ENCODE peak calls at places on chromosomes 6 and 20, in ten cellular contexts. One of them, this sample, is unnamed.
A peak's percentile ranks its signal among the peaks of the same experiment; 100 is the strongest.

GRCh38 chr6:151911401-151911800 is 103.9 kb downstream of the ESR1 start:
- DNase-seq in thoracic aorta: no peak
- DNase-seq in stomach: no peak
- DNase-seq in lower lobe of right lung: no peak
- DNase-seq in neural progenitor cell: no peak
- DNase-seq in uterus: no peak
- DNase-seq in CD8-positive, alpha-beta T cell: no peak
- DNase-seq in ovary: no peak
- DNase-seq in GM23338: no peak
- DNase-seq in pancreas: no peak
- DNase-seq in this sample: no peak

GRCh38 chr6:38164671-38165108 is 345.2 kb downstream of the ZFAND3 start:
- DNase-seq in thoracic aorta: no peak
- DNase-seq in stomach: no peak
- DNase-seq in lower lobe of right lung: no peak
- DNase-seq in neural progenitor cell: no peak
- DNase-seq in uterus: no peak
- DNase-seq in CD8-positive, alpha-beta T cell: no peak
- DNase-seq in ovary: no peak
- DNase-seq in GM23338: no peak
- DNase-seq in pancreas: no peak
- DNase-seq in this sample: no peak

GRCh38 chr6:170243791-170244291 is 47.0 kb downstream of the DLL1 start:
- DNase-seq in thoracic aorta: no peak
- DNase-seq in stomach: no peak
- DNase-seq in lower lobe of right lung: no peak
- DNase-seq in neural progenitor cell: peak; percentile 49
- DNase-seq in uterus: no peak
- DNase-seq in CD8-positive, alpha-beta T cell: no peak
- DNase-seq in ovary: no peak
- DNase-seq in GM23338: no peak
- DNase-seq in pancreas: no peak
- DNase-seq in this sample: peak; percentile 78

GRCh38 chr6:27478706-27479318 is 5.9 kb upstream of the ZNF184 start:
- DNase-seq in thoracic aorta: peak; percentile 79
- DNase-seq in stomach: peak; percentile 88
- DNase-seq in lower lobe of right lung: peak; percentile 89
- DNase-seq in neural progenitor cell: peak; percentile 86
- DNase-seq in uterus: peak; percentile 96
- DNase-seq in CD8-positive, alpha-beta T cell: peak; percentile 80
- DNase-seq in ovary: peak; percentile 93
- DNase-seq in GM23338: peak; percentile 85
- DNase-seq in pancreas: peak; percentile 86
- DNase-seq in this sample: peak; percentile 94

GRCh38 chr6:47631248-47632196 is 66.9 kb upstream of the ADGRF4 start:
- DNase-seq in thoracic aorta: no peak
- DNase-seq in stomach: no peak
- DNase-seq in lower lobe of right lung: no peak
- DNase-seq in neural progenitor cell: peak; percentile 50
- DNase-seq in uterus: no peak
- DNase-seq in CD8-positive, alpha-beta T cell: no peak
- DNase-seq in ovary: no peak
- DNase-seq in GM23338: peak; percentile 85
- DNase-seq in pancreas: no peak
- DNase-seq in this sample: no peak

GRCh38 chr20:53547664-53548239 is 45.9 kb downstream of the ZNF217 start:
- DNase-seq in thoracic aorta: no peak
- DNase-seq in stomach: peak; percentile 33
- DNase-seq in lower lobe of right lung: no peak
- DNase-seq in neural progenitor cell: peak; percentile 77
- DNase-seq in uterus: peak; percentile 33
- DNase-seq in CD8-positive, alpha-beta T cell: no peak
- DNase-seq in ovary: peak; percentile 34
- DNase-seq in GM23338: peak; percentile 90
- DNase-seq in pancreas: no peak
- DNase-seq in this sample: no peak

GRCh38 chr20:24545168-24545567 is 75.7 kb downstream of the SYNDIG1 start:
- DNase-seq in thoracic aorta: no peak
- DNase-seq in stomach: no peak
- DNase-seq in lower lobe of right lung: no peak
- DNase-seq in neural progenitor cell: no peak
- DNase-seq in uterus: no peak
- DNase-seq in CD8-positive, alpha-beta T cell: no peak
- DNase-seq in ovary: no peak
- DNase-seq in GM23338: no peak
- DNase-seq in pancreas: no peak
- DNase-seq in this sample: no peak

GRCh38 chr20:12012241-12013222 is 94.8 kb downstream of the BTBD3 start:
- DNase-seq in thoracic aorta: no peak
- DNase-seq in stomach: peak; percentile 28
- DNase-seq in lower lobe of right lung: no peak
- DNase-seq in neural progenitor cell: peak; percentile 58
- DNase-seq in uterus: no peak
- DNase-seq in CD8-positive, alpha-beta T cell: no peak
- DNase-seq in ovary: no peak
- DNase-seq in GM23338: peak; percentile 85
- DNase-seq in pancreas: peak; percentile 20
- DNase-seq in this sample: no peak

DNA sequence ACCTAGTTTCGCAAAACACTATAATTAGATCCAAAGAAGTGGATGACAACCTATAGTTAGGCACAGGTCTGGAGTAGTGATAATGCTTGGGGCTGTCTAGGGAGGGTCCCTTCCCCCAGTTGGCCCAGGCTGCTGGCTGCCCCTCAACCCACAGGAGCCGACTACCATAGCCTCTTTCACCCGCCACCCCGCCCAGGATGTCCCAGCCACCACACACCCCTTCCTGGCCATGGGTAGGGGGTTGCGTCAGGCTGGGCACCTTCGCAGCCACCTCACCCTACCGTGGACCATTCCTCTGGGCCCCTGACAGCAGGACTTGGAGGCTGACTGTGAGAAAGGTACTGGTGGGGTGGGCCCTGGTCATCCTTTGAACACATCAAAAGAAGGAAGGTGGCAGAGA is 8.5 kb downstream of the TFEB start:
- DNase-seq in thoracic aorta: no peak
- DNase-seq in stomach: no peak
- DNase-seq in lower lobe of right lung: peak; percentile 46
- DNase-seq in neural progenitor cell: no peak
- DNase-seq in uterus: no peak
- DNase-seq in CD8-positive, alpha-beta T cell: no peak
- DNase-seq in ovary: no peak
- DNase-seq in GM23338: no peak
- DNase-seq in pancreas: no peak
- DNase-seq in this sample: peak; percentile 66
- H3K4me1 ChIP-seq in thoracic aorta: peaks cover 51% of the 10 kb centered on the region
- H3K4me1 ChIP-seq in stomach: peaks cover 74% of the 10 kb centered on the region
- H3K4me1 ChIP-seq in lower lobe of right lung: peaks cover 65% of the 10 kb centered on the region
- H3K4me1 ChIP-seq in neural progenitor cell: no peaks in the 10 kb centered on the region
- H3K4me1 ChIP-seq in uterus: no peaks in the 10 kb centered on the region
- H3K4me1 ChIP-seq in CD8-positive, alpha-beta T cell: peaks cover 45% of the 10 kb centered on the region
- H3K4me1 ChIP-seq in ovary: no peaks in the 10 kb centered on the region
- H3K4me1 ChIP-seq in GM23338: peaks cover 21% of the 10 kb centered on the region
- H3K4me1 ChIP-seq in pancreas: no peaks in the 10 kb centered on the region
- H3K4me1 ChIP-seq in this sample: peaks cover 44% of the 10 kb centered on the region

DNA sequence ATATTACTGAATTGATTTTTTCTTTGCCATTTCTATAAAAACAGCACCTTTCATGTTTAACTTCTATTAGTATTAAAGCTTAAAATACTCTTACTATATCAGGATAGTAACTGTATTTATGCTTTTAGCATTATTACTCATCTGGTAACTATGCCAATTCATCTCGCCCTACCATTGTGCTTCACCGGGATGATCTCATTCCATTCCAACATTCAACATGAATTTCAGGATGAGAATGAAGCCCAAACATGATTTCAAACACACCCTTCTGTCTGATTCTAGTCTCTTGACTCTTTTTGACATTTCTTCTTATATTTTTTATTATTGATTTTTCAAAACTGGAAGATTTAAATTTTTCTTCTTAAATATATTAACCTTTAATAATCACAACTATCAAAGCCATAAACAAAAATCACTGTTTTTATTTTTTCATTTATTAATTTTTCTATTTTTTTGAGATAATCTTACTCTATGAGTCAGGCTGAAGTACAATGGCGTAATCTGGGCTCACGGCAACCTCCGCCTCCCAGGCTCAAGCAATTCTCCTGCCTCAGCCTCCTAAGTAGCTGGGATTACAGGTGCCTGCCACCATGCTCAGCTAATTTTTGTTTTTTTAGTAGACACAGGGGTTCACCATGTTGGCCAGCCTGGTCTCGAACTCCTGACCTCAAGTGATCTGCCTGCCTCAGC is 46.7 kb downstream of the GJA1 start:
- DNase-seq in thoracic aorta: no peak
- DNase-seq in stomach: no peak
- DNase-seq in lower lobe of right lung: no peak
- DNase-seq in neural progenitor cell: no peak
- DNase-seq in uterus: no peak
- DNase-seq in CD8-positive, alpha-beta T cell: no peak
- DNase-seq in ovary: no peak
- DNase-seq in GM23338: no peak
- DNase-seq in pancreas: no peak
- DNase-seq in this sample: no peak
- H3K27ac ChIP-seq in thoracic aorta: no peak overlapping the region
- H3K27ac ChIP-seq in stomach: no peak overlapping the region
- H3K27ac ChIP-seq in lower lobe of right lung: no peak overlapping the region
- H3K27ac ChIP-seq in neural progenitor cell: no peak overlapping the region
- H3K27ac ChIP-seq in uterus: no peak overlapping the region
- H3K27ac ChIP-seq in CD8-positive, alpha-beta T cell: no peak overlapping the region
- H3K27ac ChIP-seq in ovary: no peak overlapping the region
- H3K27ac ChIP-seq in GM23338: no peak overlapping the region
- H3K27ac ChIP-seq in pancreas: no peak overlapping the region
- H3K27ac ChIP-seq in this sample: no peak overlapping the region

GRCh38 chr6:32692019-32692418 is 25.6 kb upstream of the HLA-DQB1 start:
- DNase-seq in thoracic aorta: no peak
- DNase-seq in stomach: peak; percentile 43
- DNase-seq in lower lobe of right lung: peak; percentile 50
- DNase-seq in neural progenitor cell: peak; percentile 64
- DNase-seq in uterus: no peak
- DNase-seq in CD8-positive, alpha-beta T cell: no peak
- DNase-seq in ovary: no peak
- DNase-seq in GM23338: peak; percentile 72
- DNase-seq in pancreas: no peak
- DNase-seq in this sample: no peak
- TF ChIP-seq CTCF in thoracic aorta: no peak
- TF ChIP-seq CTCF in stomach: no peak
- TF ChIP-seq CTCF in lower lobe of right lung: peak; percentile 52
- TF ChIP-seq CTCF in neural progenitor cell: peak; percentile 65
- TF ChIP-seq CTCF in uterus: peak; percentile 7
- TF ChIP-seq CTCF in CD8-positive, alpha-beta T cell: peak; percentile 51
- TF ChIP-seq CTCF in ovary: no peak
- TF ChIP-seq CTCF in GM23338: peak; percentile 88
- TF ChIP-seq CTCF in pancreas: no peak
- TF ChIP-seq CTCF in this sample: peak; percentile 48

GRCh38 chr20:19371112-19371511 is 158.7 kb downstream of the SLC24A3 start:
- DNase-seq in thoracic aorta: no peak
- DNase-seq in stomach: no peak
- DNase-seq in lower lobe of right lung: no peak
- DNase-seq in neural progenitor cell: no peak
- DNase-seq in uterus: no peak
- DNase-seq in CD8-positive, alpha-beta T cell: no peak
- DNase-seq in ovary: no peak
- DNase-seq in GM23338: no peak
- DNase-seq in pancreas: no peak
- DNase-seq in this sample: no peak

GRCh38 chr20:19378057-19378456 is 165.6 kb downstream of the SLC24A3 start:
- DNase-seq in thoracic aorta: no peak
- DNase-seq in stomach: no peak
- DNase-seq in lower lobe of right lung: no peak
- DNase-seq in neural progenitor cell: no peak
- DNase-seq in uterus: no peak
- DNase-seq in CD8-positive, alpha-beta T cell: no peak
- DNase-seq in ovary: no peak
- DNase-seq in GM23338: no peak
- DNase-seq in pancreas: no peak
- DNase-seq in this sample: no peak

GRCh38 chr20:19376451-19376971 is 164.1 kb downstream of the SLC24A3 start:
- DNase-seq in thoracic aorta: no peak
- DNase-seq in stomach: no peak
- DNase-seq in lower lobe of right lung: no peak
- DNase-seq in neural progenitor cell: peak; percentile 5
- DNase-seq in uterus: no peak
- DNase-seq in CD8-positive, alpha-beta T cell: no peak
- DNase-seq in ovary: peak; percentile 34
- DNase-seq in GM23338: no peak
- DNase-seq in pancreas: no peak
- DNase-seq in this sample: no peak

GRCh38 chr20:19374066-19374615 is 161.7 kb downstream of the SLC24A3 start:
- DNase-seq in thoracic aorta: no peak
- DNase-seq in stomach: no peak
- DNase-seq in lower lobe of right lung: no peak
- DNase-seq in neural progenitor cell: no peak
- DNase-seq in uterus: no peak
- DNase-seq in CD8-positive, alpha-beta T cell: no peak
- DNase-seq in ovary: no peak
- DNase-seq in GM23338: no peak
- DNase-seq in pancreas: no peak
- DNase-seq in this sample: no peak

GRCh38 chr20:19375301-19375885 is 163.0 kb downstream of the SLC24A3 start:
- DNase-seq in thoracic aorta: no peak
- DNase-seq in stomach: no peak
- DNase-seq in lower lobe of right lung: no peak
- DNase-seq in neural progenitor cell: no peak
- DNase-seq in uterus: no peak
- DNase-seq in CD8-positive, alpha-beta T cell: no peak
- DNase-seq in ovary: no peak
- DNase-seq in GM23338: no peak
- DNase-seq in pancreas: no peak
- DNase-seq in this sample: no peak
- H3K4me1 ChIP-seq in thoracic aorta: peaks cover 22% of the 10 kb centered on the region
- H3K4me1 ChIP-seq in stomach: no peaks in the 10 kb centered on the region
- H3K4me1 ChIP-seq in lower lobe of right lung: peaks cover 6% of the 10 kb centered on the region
- H3K4me1 ChIP-seq in neural progenitor cell: no peaks in the 10 kb centered on the region
- H3K4me1 ChIP-seq in uterus: no peaks in the 10 kb centered on the region
- H3K4me1 ChIP-seq in CD8-positive, alpha-beta T cell: no peaks in the 10 kb centered on the region
- H3K4me1 ChIP-seq in ovary: peaks cover 4% of the 10 kb centered on the region
- H3K4me1 ChIP-seq in GM23338: no peaks in the 10 kb centered on the region
- H3K4me1 ChIP-seq in pancreas: no peaks in the 10 kb centered on the region
- H3K4me1 ChIP-seq in this sample: no peaks in the 10 kb centered on the region

GRCh38 chr6:89335164-89335563 is 17.4 kb downstream of the UBE2J1 start:
- DNase-seq in thoracic aorta: no peak
- DNase-seq in stomach: no peak
- DNase-seq in lower lobe of right lung: no peak
- DNase-seq in neural progenitor cell: no peak
- DNase-seq in uterus: no peak
- DNase-seq in CD8-positive, alpha-beta T cell: no peak
- DNase-seq in ovary: no peak
- DNase-seq in GM23338: no peak
- DNase-seq in pancreas: no peak
- DNase-seq in this sample: no peak

DNA sequence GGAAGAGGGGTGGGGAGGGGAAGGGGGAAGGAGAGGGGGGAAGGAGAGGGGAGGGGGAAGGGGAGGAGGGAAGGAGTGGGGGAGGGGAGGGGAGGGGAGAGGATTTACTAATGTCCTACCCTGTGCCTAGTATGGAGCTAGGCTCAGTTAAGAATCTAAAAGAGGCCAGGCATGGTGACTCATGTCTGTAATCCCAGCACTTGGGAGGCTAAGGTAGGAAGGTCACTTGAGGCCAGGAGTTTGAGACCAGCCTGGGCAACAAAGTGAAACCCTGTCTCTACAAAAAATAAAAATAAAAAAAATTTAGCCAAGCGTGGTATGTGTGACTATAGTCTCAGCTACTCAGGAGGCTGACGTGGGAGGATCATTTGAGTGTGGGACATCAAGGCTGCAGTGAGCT is 13.0 kb downstream of the UBE2J1 start:
- DNase-seq in thoracic aorta: no peak
- DNase-seq in stomach: no peak
- DNase-seq in lower lobe of right lung: no peak
- DNase-seq in neural progenitor cell: no peak
- DNase-seq in uterus: no peak
- DNase-seq in CD8-positive, alpha-beta T cell: no peak
- DNase-seq in ovary: no peak
- DNase-seq in GM23338: no peak
- DNase-seq in pancreas: no peak
- DNase-seq in this sample: no peak
- H3K27ac ChIP-seq in thoracic aorta: no peak overlapping the region
- H3K27ac ChIP-seq in stomach: no peak overlapping the region
- H3K27ac ChIP-seq in lower lobe of right lung: no peak overlapping the region
- H3K27ac ChIP-seq in neural progenitor cell: no peak overlapping the region
- H3K27ac ChIP-seq in uterus: no peak overlapping the region
- H3K27ac ChIP-seq in CD8-positive, alpha-beta T cell: no peak overlapping the region
- H3K27ac ChIP-seq in ovary: no peak overlapping the region
- H3K27ac ChIP-seq in GM23338: no peak overlapping the region
- H3K27ac ChIP-seq in pancreas: no peak overlapping the region
- H3K27ac ChIP-seq in this sample: no peak overlapping the region

This sample was measured in kidney.